ENCODE peak calls at places on chromosome 22, in seven cellular contexts. S, V, H, I, C, T and N are unnamed samples.
A peak's percentile ranks its signal among the peaks of the same experiment; 100 is the strongest.

GRCh38 chr22:19121631-19122142 is 525 bp downstream of the DGCR2 start:
- DNase-seq in H (peak; percentile 59), S (peak; percentile 54), T (no peak), C (peak; percentile 15), I (no peak), V (no peak), N (peak; percentile 76)

GRCh38 chr22:37559901-37560681 is at the start of gene CDC42EP1:
- DNase-seq in T (no peak), S (no peak), V (no peak), I (peak; percentile 70), C (no peak), H (no peak), N (peak; percentile 73)

GRCh38 chr22:37631448-37632173 is 7.9 kb upstream of the SH3BP1 start:
- DNase-seq in V (no peak), H (no peak), C (no peak), T (no peak), S (no peak), I (no peak), N (no peak)

GRCh38 chr22:28869736-28870135 is 13.6 kb upstream of the ZNRF3 start:
- DNase-seq in C (no peak), S (no peak), V (no peak), T (no peak), I (no peak), H (no peak), N (no peak)

GRCh38 chr22:48391171-48391711 is 1436.4 kb downstream of the BRD1 start:
- DNase-seq in C (no peak), H (no peak), S (no peak), I (no peak), V (no peak), T (no peak), N (no peak)

GRCh38 chr22:26476705-26477340 is 6.8 kb downstream of the HPS4 start:
- DNase-seq in T (peak; percentile 67), I (no peak), V (no peak), H (no peak), S (no peak), C (no peak), N (no peak)

GRCh38 chr22:20396639-20397038 is 2.7 kb downstream of the ZNF74 start:
- DNase-seq in I (no peak), C (no peak), V (no peak), T (no peak), H (no peak), S (no peak), N (no peak)

GRCh38 chr22:36365020-36365411 is 22.8 kb downstream of the MYH9 start:
- DNase-seq in S (peak; percentile 97), T (peak; percentile 93), V (peak; percentile 76), I (peak; percentile 87), C (peak; percentile 75), H (peak; percentile 80), N (peak; percentile 65)

GRCh38 chr22:39291501-39291900 is 27.9 kb downstream of the RPL3 start:
- DNase-seq in S (no peak), H (no peak), T (no peak), I (no peak), V (no peak), C (no peak), N (no peak)

GRCh38 chr22:23066200-23067022 is 3.9 kb upstream of the GNAZ start:
- DNase-seq in V (no peak), C (no peak), T (no peak), H (peak; percentile 2), I (no peak), S (no peak), N (peak; percentile 17)

GRCh38 chr22:36160499-36160942 is at the start of gene APOL3:
- DNase-seq in I (no peak), T (no peak), H (peak; percentile 93), C (no peak), V (no peak), S (peak; percentile 16), N (peak; percentile 77)

GRCh38 chr22:47550524-47551437 is 788.3 kb downstream of the TBC1D22A start:
- DNase-seq in H (no peak), V (no peak), C (no peak), I (no peak), S (no peak), T (no peak), N (no peak)

GRCh38 chr22:19143967-19144400 is 467 bp downstream of the ESS2 start:
- DNase-seq in S (peak; percentile 24), I (no peak), T (no peak), H (no peak), V (no peak), C (no peak), N (no peak)

GRCh38 chr22:32080904-32081303 is 37.8 kb downstream of the SLC5A1 start:
- DNase-seq in T (no peak), S (peak; percentile 66), C (peak; percentile 39), V (peak; percentile 59), H (no peak), I (peak; percentile 54), N (no peak)

GRCh38 chr22:42065408-42066132 is 5.0 kb downstream of the NAGA start:
- DNase-seq in T (no peak), S (no peak), H (no peak), C (no peak), I (no peak), V (no peak), N (no peak)

GRCh38 chr22:41398921-41399320 is 17.2 kb downstream of the TEF start:
- DNase-seq in C (no peak), H (no peak), V (no peak), S (no peak), I (no peak), T (no peak), N (no peak)

GRCh38 chr22:25120761-25121212 is 78.9 kb upstream of the CRYBB3 start:
- DNase-seq in T (no peak), I (no peak), V (no peak), C (no peak), S (no peak), H (peak; percentile 36), N (peak; percentile 72)

GRCh38 chr22:30824096-30824495 is 129.4 kb downstream of the OSBP2 start:
- DNase-seq in C (no peak), I (no peak), S (no peak), H (no peak), T (no peak), V (no peak), N (no peak)

GRCh38 chr22:30823015-30823370 is 128.3 kb downstream of the OSBP2 start:
- DNase-seq in S (no peak), T (no peak), I (no peak), H (no peak), C (no peak), V (no peak), N (no peak)

GRCh38 chr22:30821863-30822215 is 127.2 kb downstream of the OSBP2 start:
- DNase-seq in I (no peak), V (no peak), H (no peak), C (no peak), T (no peak), S (no peak), N (no peak)

GRCh38 chr22:30821381-30821780 is 126.7 kb downstream of the OSBP2 start:
- DNase-seq in S (no peak), C (no peak), H (no peak), V (no peak), T (no peak), I (no peak), N (no peak)

GRCh38 chr22:30822216-30823014 is 127.7 kb downstream of the OSBP2 start:
- DNase-seq in I (no peak), T (no peak), V (no peak), C (no peak), H (no peak), S (no peak), N (no peak)
- H3K4me3 ChIP-seq in I (peak overlapping the region; percentile 52), T (peak overlapping the region; percentile 9), V (no peak overlapping the region), C (peak overlapping the region; percentile 29), H (peak overlapping the region; percentile 55), S (peak overlapping the region; percentile 49), N (peak overlapping the region; percentile 49)

GRCh38 chr22:43995798-43996169 is 28.3 kb upstream of the PARVB start:
- DNase-seq in I (no peak), S (no peak), H (no peak), T (no peak), C (no peak), V (no peak), N (no peak)
- H3K4me3 ChIP-seq in I (no peak overlapping the region), S (no peak overlapping the region), H (peak overlapping the region; percentile 26), T (no peak overlapping the region), C (no peak overlapping the region), V (no peak overlapping the region), N (peak overlapping the region; percentile 44)

DNA sequence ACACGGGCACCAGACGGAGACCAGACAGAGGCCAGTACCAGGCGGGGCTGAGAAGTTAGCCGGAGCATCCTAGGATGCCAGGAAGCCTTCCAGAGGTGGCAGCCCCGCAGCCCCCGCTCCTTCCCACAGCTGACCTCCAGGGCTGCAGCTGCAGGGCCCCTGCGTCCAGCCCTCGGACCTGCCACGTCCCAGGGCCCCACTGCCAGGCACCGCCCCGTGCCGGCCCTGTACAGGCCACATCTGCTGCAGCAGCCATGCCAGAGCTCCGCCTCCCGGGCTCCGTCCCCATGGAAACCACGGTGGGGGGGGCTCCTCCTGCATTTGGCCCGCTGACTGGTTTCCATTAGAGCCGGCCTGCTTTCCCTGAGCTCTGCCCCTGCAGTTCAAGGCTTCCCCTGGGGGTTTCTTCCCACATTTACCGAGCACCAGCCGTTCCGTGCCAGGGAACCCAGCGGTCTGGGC is 62.5 kb upstream of the PPARA start:
- DNase-seq in I (no peak), C (no peak), V (no peak), H (peak; percentile 93), S (peak; percentile 84), T (no peak), N (peak; percentile 80)
- H3K4me3 ChIP-seq in I (no peak overlapping the region), C (peak overlapping the region; percentile 52), V (no peak overlapping the region), H (peak overlapping the region; percentile 26), S (peak overlapping the region; percentile 93), T (no peak overlapping the region), N (peak overlapping the region; percentile 37)

GRCh38 chr22:44678245-44678979 is 23.6 kb upstream of the PRR5 start:
- DNase-seq in T (no peak), S (no peak), C (no peak), I (no peak), V (no peak), H (no peak), N (no peak)

GRCh38 chr22:44680058-44680457 is 21.9 kb upstream of the PRR5 start:
- DNase-seq in I (no peak), C (no peak), H (no peak), S (no peak), V (no peak), T (no peak), N (no peak)

GRCh38 chr22:44676441-44677298 is 25.3 kb upstream of the PRR5 start:
- DNase-seq in V (no peak), T (no peak), C (peak; percentile 28), I (no peak), H (no peak), S (no peak), N (no peak)

GRCh38 chr22:44678980-44679647 is 22.9 kb upstream of the PRR5 start:
- DNase-seq in C (no peak), V (no peak), I (no peak), S (no peak), T (no peak), H (no peak), N (no peak)

GRCh38 chr22:44677299-44678244 is 24.4 kb upstream of the PRR5 start:
- DNase-seq in H (no peak), T (no peak), C (no peak), I (no peak), S (peak; percentile 19), V (no peak), N (no peak)
- H3K4me3 ChIP-seq in H (no peak overlapping the region), T (no peak overlapping the region), C (peak overlapping the region; percentile 48), I (no peak overlapping the region), S (no peak overlapping the region), V (no peak overlapping the region), N (no peak overlapping the region)